ENCODE peak calls at places on chromosomes 16 and 17, in four cellular contexts. W is IMR-90, I is H9, K is H1. F is an unnamed sample.

GRCh38 chr17:32461853-32462617 is 17.7 kb downstream of the PSMD11 start:
- DNase-seq in W (peak), K (no peak), I (peak), F (peak)

GRCh38 chr17:33240397-33240796 is 52.7 kb downstream of the ASIC2 start:
- DNase-seq in W (no peak), K (no peak), I (no peak), F (no peak)

GRCh38 chr16:79601978-79602609 is 1.6 kb upstream of the MAF start:
- DNase-seq in W (peak), I (peak), K (peak), F (peak)

GRCh38 chr17:44688200-44688599 is 1.4 kb downstream of the CCDC43 start:
- DNase-seq in I (no peak), W (no peak), K (no peak), F (no peak)

GRCh38 chr17:40558300-40558584 is 7.0 kb downstream of the CCR7 start:
- DNase-seq in I (no peak), W (no peak), K (no peak), F (no peak)

GRCh38 chr17:58391302-58391984 is 25.9 kb downstream of the RNF43 start:
- DNase-seq in I (no peak), K (no peak), W (no peak), F (no peak)

GRCh38 chr17:60640503-60640902 is 37.1 kb upstream of the BCAS3 start:
- DNase-seq in I (no peak), W (peak), K (no peak), F (peak)

GRCh38 chr16:70428178-70428998 is 10.5 kb downstream of the ST3GAL2 start:
- DNase-seq in W (peak), I (peak), K (no peak), F (peak)

GRCh38 chr17:48488548-48489106 is 42.2 kb downstream of the HOXB1 start:
- DNase-seq in W (no peak), K (no peak), I (no peak), F (peak)

GRCh38 chr17:43584666-43585102 is 38.5 kb upstream of the ETV4 start:
- DNase-seq in I (no peak), K (no peak), W (peak), F (no peak)

GRCh38 chr16:25014500-25015147 is 545 bp downstream of the ARHGAP17 start:
- DNase-seq in K (no peak), I (peak), W (peak), F (peak)

GRCh38 chr17:37791434-37791833 is 46.6 kb upstream of the HNF1B start:
- DNase-seq in W (peak), K (no peak), I (peak), F (peak)

GRCh38 chr16:2297506-2297860 is 29.6 kb upstream of the RNPS1 start:
- DNase-seq in K (no peak), W (no peak), I (no peak), F (no peak)

GRCh38 chr17:9987779-9988585 is 82.9 kb upstream of the RCVRN start:
- DNase-seq in W (peak), K (no peak), I (peak), F (peak)

GRCh38 chr17:57906910-57907309 is 48.3 kb downstream of the CUEDC1 start:
- DNase-seq in W (no peak), K (no peak), I (peak), F (peak)

GRCh38 chr17:41404024-41404651 is 6.7 kb upstream of the KRT31 start:
- DNase-seq in W (peak), K (no peak), I (no peak), F (peak)

GRCh38 chr16:62256406-62256805 is 220.2 kb upstream of the CDH8 start:
- DNase-seq in W (no peak), I (no peak), K (no peak), F (peak)
- H4K5ac ChIP-seq in W (no peak), I (no peak), K (no peak), F (peak)

GRCh38 chr17:77470800-77471733 is 330.3 kb downstream of the SEC14L1 start:
- DNase-seq in W (peak), K (no peak), I (peak), F (peak)

GRCh38 chr17:77473615-77474226 is 333.0 kb downstream of the SEC14L1 start:
- DNase-seq in I (no peak), W (no peak), K (no peak), F (peak)

GRCh38 chr17:77470330-77470786 is 329.6 kb downstream of the SEC14L1 start:
- DNase-seq in I (no peak), K (no peak), W (no peak), F (no peak)

GRCh38 chr17:77472837-77473214 is 332.1 kb downstream of the SEC14L1 start:
- DNase-seq in I (no peak), K (no peak), W (no peak), F (no peak)

DNA sequence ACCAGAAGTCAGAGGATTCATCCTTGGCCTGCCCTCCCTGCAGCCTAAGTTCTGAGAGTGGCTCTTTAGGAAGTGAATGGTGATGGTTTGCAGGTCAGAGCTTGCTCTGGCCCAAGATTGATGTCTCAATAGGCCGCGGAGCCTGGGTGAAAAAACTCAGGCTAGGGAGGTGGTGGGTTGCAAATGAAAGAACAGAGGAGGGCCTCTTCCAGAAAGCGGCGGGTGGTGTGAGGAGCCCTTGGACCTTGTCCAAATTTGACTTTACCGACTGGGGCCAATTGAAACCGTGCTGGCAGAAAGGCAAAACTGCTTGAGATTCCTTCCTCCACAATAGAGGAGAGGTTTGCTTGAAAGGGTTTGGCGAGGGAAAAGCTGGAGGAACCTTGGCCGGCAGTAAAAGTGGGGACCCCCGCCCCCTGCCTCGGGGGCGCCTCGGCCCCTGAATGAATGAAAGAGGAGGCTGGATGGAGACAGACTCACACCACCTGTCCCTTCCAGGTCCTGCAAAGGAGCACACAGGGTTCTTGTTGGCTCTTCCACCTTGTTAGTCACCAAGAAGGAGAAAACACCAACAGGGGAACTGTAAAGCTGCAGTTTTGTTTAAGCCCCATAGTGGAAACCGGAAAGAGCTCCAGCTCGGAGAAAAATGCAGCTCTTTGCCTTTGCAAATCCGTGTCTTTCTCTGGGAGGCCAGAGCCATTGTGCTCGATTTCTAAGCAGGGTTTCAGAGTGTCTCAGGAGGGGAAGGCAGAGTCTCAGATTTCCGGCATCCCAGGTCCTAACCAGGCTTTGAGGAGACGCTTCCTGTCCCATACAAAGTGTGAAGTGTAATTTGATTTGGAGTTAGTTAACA is 331.4 kb downstream of the SEC14L1 start:
- DNase-seq in I (peak), W (peak), K (no peak), F (peak)
- H2BK120ac ChIP-seq in I (no peak), W (peak), K (peak), F (peak)

GRCh38 chr17:80068301-80069160 is 32.1 kb downstream of the CCDC40 start:
- DNase-seq in W (peak), K (no peak), I (no peak), F (peak)

GRCh38 chr17:80071116-80071980 is 30.0 kb upstream of the GAA start:
- DNase-seq in W (peak), I (no peak), K (no peak), F (no peak)

GRCh38 chr17:80067393-80067986 is 31.0 kb downstream of the CCDC40 start:
- DNase-seq in I (no peak), W (no peak), K (no peak), F (no peak)

GRCh38 chr17:80070375-80071115 is 30.8 kb upstream of the GAA start:
- DNase-seq in I (no peak), W (no peak), K (no peak), F (no peak)

DNA sequence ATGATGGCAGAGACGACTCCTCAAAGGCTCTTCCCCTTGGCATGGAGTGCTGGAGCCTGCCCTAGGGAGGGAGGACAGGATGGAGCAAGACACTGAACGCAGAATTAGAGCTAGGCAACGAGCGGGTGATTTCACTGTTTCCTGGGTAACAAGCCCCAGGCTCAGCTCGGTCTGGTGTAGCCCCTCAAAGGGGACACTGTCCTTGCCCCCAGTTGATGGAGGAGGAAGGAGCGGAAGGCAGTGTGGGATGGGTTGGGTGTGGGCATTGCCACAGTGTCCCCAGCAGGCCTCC is 31.5 kb upstream of the GAA start:
- DNase-seq in W (no peak), I (no peak), K (no peak), F (no peak)
- H2BK5ac ChIP-seq in W (no peak), I (no peak), K (no peak), F (no peak)

GRCh38 chr17:8453326-8453725 is 17.6 kb downstream of the NDEL1 start:
- DNase-seq in I (no peak), K (no peak), W (no peak), F (no peak)
- H4K5ac ChIP-seq in I (no peak), K (no peak), W (no peak), F (no peak)

GRCh38 chr17:76521262-76521661 is 16.2 kb downstream of the CYGB start:
- DNase-seq in I (no peak), K (no peak), W (no peak), F (no peak)

GRCh38 chr17:76515291-76515949 is 14.2 kb upstream of the RHBDF2 start:
- DNase-seq in K (no peak), W (peak), I (no peak), F (no peak)

GRCh38 chr17:76517638-76518038 is 16.4 kb upstream of the RHBDF2 start:
- DNase-seq in K (no peak), W (no peak), I (no peak), F (no peak)

GRCh38 chr17:76519667-76520066 is 17.8 kb downstream of the CYGB start:
- DNase-seq in K (no peak), W (no peak), I (no peak), F (no peak)

GRCh38 chr17:76519048-76519614 is 17.9 kb upstream of the RHBDF2 start:
- DNase-seq in K (no peak), I (no peak), W (no peak), F (no peak)
- H2BK120ac ChIP-seq in K (no peak), I (no peak), W (no peak), F (no peak)

GRCh38 chr16:57516176-57516725 is 20.1 kb downstream of the CCDC102A start:
- DNase-seq in K (no peak), W (no peak), I (no peak), F (no peak)
- H2BK5ac ChIP-seq in K (no peak), W (no peak), I (no peak), F (no peak)

GRCh38 chr17:3657874-3658783 is 10.2 kb downstream of the TAX1BP3 start:
- DNase-seq in I (peak), W (no peak), K (no peak), F (no peak)

GRCh38 chr17:3657588-3657869 is 10.8 kb downstream of the TAX1BP3 start:
- DNase-seq in K (no peak), I (peak), W (no peak), F (no peak)

GRCh38 chr17:3660311-3660891 is 8.0 kb downstream of the TAX1BP3 start:
- DNase-seq in W (no peak), I (peak), K (no peak), F (no peak)

GRCh38 chr17:3659541-3660111 is 8.8 kb downstream of the TAX1BP3 start:
- DNase-seq in K (no peak), I (peak), W (peak), F (no peak)

GRCh38 chr17:3658784-3659449 is 9.5 kb downstream of the TAX1BP3 start:
- DNase-seq in W (no peak), K (no peak), I (peak), F (no peak)
- H4K5ac ChIP-seq in W (peak), K (no peak), I (no peak), F (no peak)

GRCh38 chr16:88351521-88352101 is 31.1 kb upstream of the ZNF469 start:
- DNase-seq in W (no peak), K (no peak), I (no peak), F (no peak)
- H2BK120ac ChIP-seq in W (peak), K (no peak), I (no peak), F (no peak)

DNA sequence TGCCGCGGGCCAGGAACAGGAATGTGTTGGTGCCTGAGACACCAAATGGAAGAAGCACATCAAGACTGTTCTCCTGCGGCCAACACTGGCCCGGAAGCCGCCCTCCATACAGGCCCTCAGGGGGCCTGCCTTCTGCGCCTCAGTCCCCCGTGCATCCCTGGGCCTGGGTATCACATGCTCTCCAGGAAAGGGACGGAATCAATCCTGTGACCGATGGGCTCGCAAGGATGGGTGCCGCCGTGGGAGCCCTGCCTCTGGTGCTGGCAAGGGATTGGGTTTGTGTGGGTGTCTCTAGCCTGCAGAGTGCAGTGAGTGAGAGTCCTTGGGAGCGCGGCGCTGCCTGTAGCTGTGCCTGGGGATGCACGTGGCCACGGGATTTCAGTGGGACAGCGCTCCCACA is 19.4 kb downstream of the CIBAR2 start:
- DNase-seq in K (no peak), W (no peak), I (no peak), F (no peak)
- H2BK5ac ChIP-seq in K (no peak), W (no peak), I (no peak), F (no peak)